ENCODE peak calls at places on chromosomes 6 and 20, in five cellular contexts. R, T, U, N and L are unnamed samples.
A peak's percentile ranks its signal among the peaks of the same experiment; 100 is the strongest.

GRCh38 chr6:129183681-129184216 is 300.8 kb downstream of the LAMA2 start:
- DNase-seq in R (no peak), U (no peak), N (no peak), T (no peak), L (no peak)

GRCh38 chr6:151813858-151814257 is 6.4 kb downstream of the ESR1 start:
- DNase-seq in R (no peak), N (no peak), T (no peak), U (no peak), L (no peak)

GRCh38 chr6:107647439-107647948 is 157.6 kb downstream of the SOBP start:
- DNase-seq in T (no peak), U (no peak), R (no peak), N (no peak), L (no peak)

GRCh38 chr20:25859649-25860530 is 163.2 kb upstream of the ZNF337 start:
- DNase-seq in N (peak; percentile 75), T (peak; percentile 89), R (peak; percentile 79), U (no peak), L (peak; percentile 59)

GRCh38 chr20:20594171-20594530 is 118.3 kb downstream of the RALGAPA2 start:
- DNase-seq in T (no peak), R (peak; percentile 71), U (no peak), N (peak; percentile 85), L (peak; percentile 43)

GRCh38 chr20:63702036-63702665 is 5.6 kb downstream of the ARFRP1 start:
- DNase-seq in T (no peak), R (no peak), U (no peak), N (no peak), L (no peak)

GRCh38 chr6:3226422-3227362 is 761 bp downstream of the TUBB2B start:
- DNase-seq in U (no peak), N (peak; percentile 44), T (peak; percentile 72), R (peak; percentile 62), L (peak; percentile 69)

GRCh38 chr6:63676412-63677114 is 41.0 kb downstream of the PHF3 start:
- DNase-seq in R (no peak), T (no peak), N (no peak), U (no peak), L (no peak)

GRCh38 chr6:136541395-136541794 is 8.8 kb downstream of the MAP7 start:
- DNase-seq in R (no peak), T (no peak), N (no peak), U (no peak), L (no peak)

GRCh38 chr6:152595507-152595906 is 41.7 kb downstream of the SYNE1 start:
- DNase-seq in T (no peak), R (no peak), N (no peak), U (no peak), L (no peak)

GRCh38 chr6:124812067-124812466 is 150.2 kb upstream of the RNF217 start:
- DNase-seq in N (peak; percentile 71), U (no peak), T (no peak), R (no peak), L (no peak)

GRCh38 chr6:154909821-154910220 is 85.3 kb upstream of the TIAM2 start:
- DNase-seq in T (no peak), R (no peak), U (no peak), N (no peak), L (no peak)

GRCh38 chr20:1924910-1925861 is 30.0 kb downstream of the SIRPA start:
- DNase-seq in R (no peak), T (no peak), N (no peak), U (no peak), L (no peak)